ENCODE peak calls at places on chromosomes 7 and 10, in nine cellular contexts. One of them, this sample, is unnamed.

GRCh38 chr7:2233876-2234275 is 1.1 kb upstream of the MAD1L1 start:
- DNase-seq in breast epithelium: no peak
- DNase-seq in caudate nucleus: no peak
- DNase-seq in GM12865: no peak
- DNase-seq in activated gamma-delta T cell treated with anti-CD3 and anti-CD28 coated beads, Interleukin-2, amount 50 U/mL, for 16 hours: no peak
- DNase-seq in stimulated activated naive B cell treated with anti-CD40 and anti-IgM and Interleukin-4, amounts not matched to agents 10 μg/mL and 1 μg/mL and 100 μg/mL, for 72 hours: no peak
- DNase-seq in glomerular endothelial cell: no peak
- DNase-seq in H1: no peak
- DNase-seq in left cardiac atrium: no peak
- DNase-seq in this sample: no peak

GRCh38 chr7:142942746-142943145 is 3.5 kb downstream of the LLCFC1 start:
- DNase-seq in breast epithelium: no peak
- DNase-seq in caudate nucleus: no peak
- DNase-seq in GM12865: no peak
- DNase-seq in activated gamma-delta T cell treated with anti-CD3 and anti-CD28 coated beads, Interleukin-2, amount 50 U/mL, for 16 hours: no peak
- DNase-seq in stimulated activated naive B cell treated with anti-CD40 and anti-IgM and Interleukin-4, amounts not matched to agents 10 μg/mL and 1 μg/mL and 100 μg/mL, for 72 hours: no peak
- DNase-seq in glomerular endothelial cell: no peak
- DNase-seq in H1: no peak
- DNase-seq in left cardiac atrium: no peak
- DNase-seq in this sample: no peak

GRCh38 chr10:127012769-127013152 is 107.5 kb downstream of the DOCK1 start:
- DNase-seq in breast epithelium: peak
- DNase-seq in caudate nucleus: peak
- DNase-seq in GM12865: no peak
- DNase-seq in activated gamma-delta T cell treated with anti-CD3 and anti-CD28 coated beads, Interleukin-2, amount 50 U/mL, for 16 hours: no peak
- DNase-seq in stimulated activated naive B cell treated with anti-CD40 and anti-IgM and Interleukin-4, amounts not matched to agents 10 μg/mL and 1 μg/mL and 100 μg/mL, for 72 hours: no peak
- DNase-seq in glomerular endothelial cell: no peak
- DNase-seq in H1: no peak
- DNase-seq in left cardiac atrium: peak
- DNase-seq in this sample: no peak

GRCh38 chr10:62005687-62006086 is 104.2 kb downstream of the ARID5B start:
- DNase-seq in breast epithelium: no peak
- DNase-seq in caudate nucleus: no peak
- DNase-seq in GM12865: no peak
- DNase-seq in activated gamma-delta T cell treated with anti-CD3 and anti-CD28 coated beads, Interleukin-2, amount 50 U/mL, for 16 hours: no peak
- DNase-seq in stimulated activated naive B cell treated with anti-CD40 and anti-IgM and Interleukin-4, amounts not matched to agents 10 μg/mL and 1 μg/mL and 100 μg/mL, for 72 hours: no peak
- DNase-seq in glomerular endothelial cell: no peak
- DNase-seq in H1: no peak
- DNase-seq in left cardiac atrium: no peak
- DNase-seq in this sample: no peak

GRCh38 chr7:28296571-28297483 is 115.5 kb upstream of the CREB5 start:
- DNase-seq in breast epithelium: no peak
- DNase-seq in caudate nucleus: no peak
- DNase-seq in GM12865: peak
- DNase-seq in activated gamma-delta T cell treated with anti-CD3 and anti-CD28 coated beads, Interleukin-2, amount 50 U/mL, for 16 hours: no peak
- DNase-seq in stimulated activated naive B cell treated with anti-CD40 and anti-IgM and Interleukin-4, amounts not matched to agents 10 μg/mL and 1 μg/mL and 100 μg/mL, for 72 hours: no peak
- DNase-seq in glomerular endothelial cell: no peak
- DNase-seq in H1: peak
- DNase-seq in left cardiac atrium: peak
- DNase-seq in this sample: no peak

GRCh38 chr10:14438057-14438456 is 107.3 kb upstream of the FRMD4A start:
- DNase-seq in breast epithelium: no peak
- DNase-seq in caudate nucleus: no peak
- DNase-seq in GM12865: no peak
- DNase-seq in activated gamma-delta T cell treated with anti-CD3 and anti-CD28 coated beads, Interleukin-2, amount 50 U/mL, for 16 hours: no peak
- DNase-seq in stimulated activated naive B cell treated with anti-CD40 and anti-IgM and Interleukin-4, amounts not matched to agents 10 μg/mL and 1 μg/mL and 100 μg/mL, for 72 hours: no peak
- DNase-seq in glomerular endothelial cell: no peak
- DNase-seq in H1: no peak
- DNase-seq in left cardiac atrium: no peak
- DNase-seq in this sample: no peak

GRCh38 chr7:1925349-1925748 is 255.3 kb downstream of the ELFN1 start:
- DNase-seq in breast epithelium: no peak
- DNase-seq in caudate nucleus: no peak
- DNase-seq in GM12865: no peak
- DNase-seq in activated gamma-delta T cell treated with anti-CD3 and anti-CD28 coated beads, Interleukin-2, amount 50 U/mL, for 16 hours: no peak
- DNase-seq in stimulated activated naive B cell treated with anti-CD40 and anti-IgM and Interleukin-4, amounts not matched to agents 10 μg/mL and 1 μg/mL and 100 μg/mL, for 72 hours: no peak
- DNase-seq in glomerular endothelial cell: no peak
- DNase-seq in H1: no peak
- DNase-seq in left cardiac atrium: no peak
- DNase-seq in this sample: peak

GRCh38 chr10:15775513-15775912 is 55.8 kb upstream of the ITGA8 start:
- DNase-seq in breast epithelium: no peak
- DNase-seq in caudate nucleus: no peak
- DNase-seq in GM12865: no peak
- DNase-seq in activated gamma-delta T cell treated with anti-CD3 and anti-CD28 coated beads, Interleukin-2, amount 50 U/mL, for 16 hours: no peak
- DNase-seq in stimulated activated naive B cell treated with anti-CD40 and anti-IgM and Interleukin-4, amounts not matched to agents 10 μg/mL and 1 μg/mL and 100 μg/mL, for 72 hours: no peak
- DNase-seq in glomerular endothelial cell: no peak
- DNase-seq in H1: no peak
- DNase-seq in left cardiac atrium: no peak
- DNase-seq in this sample: no peak

GRCh38 chr7:11343136-11343535 is 369.5 kb downstream of the PHF14 start:
- DNase-seq in breast epithelium: no peak
- DNase-seq in caudate nucleus: no peak
- DNase-seq in GM12865: no peak
- DNase-seq in activated gamma-delta T cell treated with anti-CD3 and anti-CD28 coated beads, Interleukin-2, amount 50 U/mL, for 16 hours: no peak
- DNase-seq in stimulated activated naive B cell treated with anti-CD40 and anti-IgM and Interleukin-4, amounts not matched to agents 10 μg/mL and 1 μg/mL and 100 μg/mL, for 72 hours: no peak
- DNase-seq in glomerular endothelial cell: no peak
- DNase-seq in H1: no peak
- DNase-seq in left cardiac atrium: no peak
- DNase-seq in this sample: no peak

GRCh38 chr7:94087664-94088352 is 83.7 kb upstream of the BET1 start:
- DNase-seq in breast epithelium: no peak
- DNase-seq in caudate nucleus: no peak
- DNase-seq in GM12865: peak
- DNase-seq in activated gamma-delta T cell treated with anti-CD3 and anti-CD28 coated beads, Interleukin-2, amount 50 U/mL, for 16 hours: peak
- DNase-seq in stimulated activated naive B cell treated with anti-CD40 and anti-IgM and Interleukin-4, amounts not matched to agents 10 μg/mL and 1 μg/mL and 100 μg/mL, for 72 hours: peak
- DNase-seq in glomerular endothelial cell: peak
- DNase-seq in H1: no peak
- DNase-seq in left cardiac atrium: peak
- DNase-seq in this sample: peak

GRCh38 chr7:137209151-137209822 is 134.2 kb downstream of the PTN start:
- DNase-seq in breast epithelium: no peak
- DNase-seq in caudate nucleus: no peak
- DNase-seq in GM12865: no peak
- DNase-seq in activated gamma-delta T cell treated with anti-CD3 and anti-CD28 coated beads, Interleukin-2, amount 50 U/mL, for 16 hours: no peak
- DNase-seq in stimulated activated naive B cell treated with anti-CD40 and anti-IgM and Interleukin-4, amounts not matched to agents 10 μg/mL and 1 μg/mL and 100 μg/mL, for 72 hours: no peak
- DNase-seq in glomerular endothelial cell: no peak
- DNase-seq in H1: no peak
- DNase-seq in left cardiac atrium: no peak
- DNase-seq in this sample: no peak

GRCh38 chr10:77680065-77680464 is 42.5 kb upstream of the KCNMA1 start:
- DNase-seq in breast epithelium: no peak
- DNase-seq in caudate nucleus: no peak
- DNase-seq in GM12865: no peak
- DNase-seq in activated gamma-delta T cell treated with anti-CD3 and anti-CD28 coated beads, Interleukin-2, amount 50 U/mL, for 16 hours: no peak
- DNase-seq in stimulated activated naive B cell treated with anti-CD40 and anti-IgM and Interleukin-4, amounts not matched to agents 10 μg/mL and 1 μg/mL and 100 μg/mL, for 72 hours: no peak
- DNase-seq in glomerular endothelial cell: no peak
- DNase-seq in H1: no peak
- DNase-seq in left cardiac atrium: no peak
- DNase-seq in this sample: no peak

GRCh38 chr7:116500071-116500853 is 724 bp downstream of the CAV2 start:
- DNase-seq in breast epithelium: peak
- DNase-seq in caudate nucleus: no peak
- DNase-seq in GM12865: peak
- DNase-seq in activated gamma-delta T cell treated with anti-CD3 and anti-CD28 coated beads, Interleukin-2, amount 50 U/mL, for 16 hours: no peak
- DNase-seq in stimulated activated naive B cell treated with anti-CD40 and anti-IgM and Interleukin-4, amounts not matched to agents 10 μg/mL and 1 μg/mL and 100 μg/mL, for 72 hours: no peak
- DNase-seq in glomerular endothelial cell: no peak
- DNase-seq in H1: no peak
- DNase-seq in left cardiac atrium: peak
- DNase-seq in this sample: no peak

GRCh38 chr7:27112960-27113949 is 10.8 kb upstream of the HOXA2 start:
- DNase-seq in breast epithelium: no peak
- DNase-seq in caudate nucleus: no peak
- DNase-seq in GM12865: no peak
- DNase-seq in activated gamma-delta T cell treated with anti-CD3 and anti-CD28 coated beads, Interleukin-2, amount 50 U/mL, for 16 hours: no peak
- DNase-seq in stimulated activated naive B cell treated with anti-CD40 and anti-IgM and Interleukin-4, amounts not matched to agents 10 μg/mL and 1 μg/mL and 100 μg/mL, for 72 hours: no peak
- DNase-seq in glomerular endothelial cell: no peak
- DNase-seq in H1: no peak
- DNase-seq in left cardiac atrium: no peak
- DNase-seq in this sample: no peak

GRCh38 chr7:930975-931758 is 23.3 kb downstream of the ADAP1 start:
- DNase-seq in breast epithelium: no peak
- DNase-seq in caudate nucleus: no peak
- DNase-seq in GM12865: no peak
- DNase-seq in activated gamma-delta T cell treated with anti-CD3 and anti-CD28 coated beads, Interleukin-2, amount 50 U/mL, for 16 hours: no peak
- DNase-seq in stimulated activated naive B cell treated with anti-CD40 and anti-IgM and Interleukin-4, amounts not matched to agents 10 μg/mL and 1 μg/mL and 100 μg/mL, for 72 hours: no peak
- DNase-seq in glomerular endothelial cell: no peak
- DNase-seq in H1: no peak
- DNase-seq in left cardiac atrium: peak
- DNase-seq in this sample: no peak

GRCh38 chr10:3801558-3802192 is 16.7 kb upstream of the KLF6 start:
- DNase-seq in breast epithelium: no peak
- DNase-seq in caudate nucleus: no peak
- DNase-seq in GM12865: no peak
- DNase-seq in activated gamma-delta T cell treated with anti-CD3 and anti-CD28 coated beads, Interleukin-2, amount 50 U/mL, for 16 hours: no peak
- DNase-seq in stimulated activated naive B cell treated with anti-CD40 and anti-IgM and Interleukin-4, amounts not matched to agents 10 μg/mL and 1 μg/mL and 100 μg/mL, for 72 hours: no peak
- DNase-seq in glomerular endothelial cell: no peak
- DNase-seq in H1: no peak
- DNase-seq in left cardiac atrium: peak
- DNase-seq in this sample: no peak

GRCh38 chr10:113557389-113558321 is 4.8 kb downstream of the HABP2 start:
- DNase-seq in breast epithelium: no peak
- DNase-seq in caudate nucleus: no peak
- DNase-seq in GM12865: no peak
- DNase-seq in activated gamma-delta T cell treated with anti-CD3 and anti-CD28 coated beads, Interleukin-2, amount 50 U/mL, for 16 hours: no peak
- DNase-seq in stimulated activated naive B cell treated with anti-CD40 and anti-IgM and Interleukin-4, amounts not matched to agents 10 μg/mL and 1 μg/mL and 100 μg/mL, for 72 hours: no peak
- DNase-seq in glomerular endothelial cell: peak
- DNase-seq in H1: no peak
- DNase-seq in left cardiac atrium: no peak
- DNase-seq in this sample: no peak

GRCh38 chr7:32564542-32564941 is 69.3 kb downstream of the AVL9 start:
- DNase-seq in breast epithelium: no peak
- DNase-seq in caudate nucleus: no peak
- DNase-seq in GM12865: no peak
- DNase-seq in activated gamma-delta T cell treated with anti-CD3 and anti-CD28 coated beads, Interleukin-2, amount 50 U/mL, for 16 hours: no peak
- DNase-seq in stimulated activated naive B cell treated with anti-CD40 and anti-IgM and Interleukin-4, amounts not matched to agents 10 μg/mL and 1 μg/mL and 100 μg/mL, for 72 hours: no peak
- DNase-seq in glomerular endothelial cell: no peak
- DNase-seq in H1: no peak
- DNase-seq in left cardiac atrium: no peak
- DNase-seq in this sample: no peak

GRCh38 chr10:132450825-132451505 is 54.0 kb downstream of the PWWP2B start:
- DNase-seq in breast epithelium: no peak
- DNase-seq in caudate nucleus: no peak
- DNase-seq in GM12865: no peak
- DNase-seq in activated gamma-delta T cell treated with anti-CD3 and anti-CD28 coated beads, Interleukin-2, amount 50 U/mL, for 16 hours: no peak
- DNase-seq in stimulated activated naive B cell treated with anti-CD40 and anti-IgM and Interleukin-4, amounts not matched to agents 10 μg/mL and 1 μg/mL and 100 μg/mL, for 72 hours: no peak
- DNase-seq in glomerular endothelial cell: no peak
- DNase-seq in H1: no peak
- DNase-seq in left cardiac atrium: no peak
- DNase-seq in this sample: no peak

GRCh38 chr7:130294314-130294713 is 1.4 kb downstream of the CPA4 start:
- DNase-seq in breast epithelium: no peak
- DNase-seq in caudate nucleus: no peak
- DNase-seq in GM12865: peak
- DNase-seq in activated gamma-delta T cell treated with anti-CD3 and anti-CD28 coated beads, Interleukin-2, amount 50 U/mL, for 16 hours: no peak
- DNase-seq in stimulated activated naive B cell treated with anti-CD40 and anti-IgM and Interleukin-4, amounts not matched to agents 10 μg/mL and 1 μg/mL and 100 μg/mL, for 72 hours: no peak
- DNase-seq in glomerular endothelial cell: no peak
- DNase-seq in H1: no peak
- DNase-seq in left cardiac atrium: no peak
- DNase-seq in this sample: no peak

GRCh38 chr10:5596611-5597341 is 69.6 kb downstream of the ASB13 start:
- DNase-seq in breast epithelium: no peak
- DNase-seq in caudate nucleus: no peak
- DNase-seq in GM12865: no peak
- DNase-seq in activated gamma-delta T cell treated with anti-CD3 and anti-CD28 coated beads, Interleukin-2, amount 50 U/mL, for 16 hours: no peak
- DNase-seq in stimulated activated naive B cell treated with anti-CD40 and anti-IgM and Interleukin-4, amounts not matched to agents 10 μg/mL and 1 μg/mL and 100 μg/mL, for 72 hours: no peak
- DNase-seq in glomerular endothelial cell: no peak
- DNase-seq in H1: no peak
- DNase-seq in left cardiac atrium: no peak
- DNase-seq in this sample: no peak

This sample was measured in iPS DF 19.7.